ENCODE peak calls at places on chromosomes 7 and 10, in five cellular contexts. One of them, this sample, is unnamed.
A peak's percentile ranks its signal among the peaks of the same experiment; 100 is the strongest.

GRCh38 chr7:124996778-124997177 is 67.2 kb upstream of the POT1 start:
- DNase-seq in HepG2: peak; percentile 9
- DNase-seq in K562: no peak
- DNase-seq in IMR-90: no peak
- DNase-seq in H1: peak; percentile 9
- DNase-seq in this sample: peak; percentile 45

GRCh38 chr10:133309111-133309719 is 501 bp downstream of the ZNF511 start:
- DNase-seq in HepG2: peak; percentile 60
- DNase-seq in K562: peak; percentile 94
- DNase-seq in IMR-90: peak; percentile 85
- DNase-seq in H1: peak; percentile 77
- DNase-seq in this sample: peak; percentile 53

GRCh38 chr7:139598642-139599041 is 75.2 kb downstream of the CLEC2L start:
- DNase-seq in HepG2: no peak
- DNase-seq in K562: no peak
- DNase-seq in IMR-90: no peak
- DNase-seq in H1: no peak
- DNase-seq in this sample: peak; percentile 9

GRCh38 chr10:80204193-80204714 is 1.1 kb downstream of the ANXA11 start:
- DNase-seq in HepG2: peak; percentile 16
- DNase-seq in K562: no peak
- DNase-seq in IMR-90: no peak
- DNase-seq in H1: no peak
- DNase-seq in this sample: no peak

GRCh38 chr7:158350166-158350900 is 237.3 kb downstream of the PTPRN2 start:
- DNase-seq in HepG2: no peak
- DNase-seq in K562: no peak
- DNase-seq in IMR-90: no peak
- DNase-seq in H1: no peak
- DNase-seq in this sample: no peak

GRCh38 chr10:92822060-92822634 is 26.2 kb upstream of the EXOC6 start:
- DNase-seq in HepG2: peak; percentile 34
- DNase-seq in K562: peak; percentile 72
- DNase-seq in IMR-90: peak; percentile 95
- DNase-seq in H1: no peak
- DNase-seq in this sample: peak; percentile 82

GRCh38 chr7:28685291-28685659 is 272.9 kb downstream of the TRIL start:
- DNase-seq in HepG2: no peak
- DNase-seq in K562: no peak
- DNase-seq in IMR-90: no peak
- DNase-seq in H1: no peak
- DNase-seq in this sample: no peak

GRCh38 chr10:133302230-133302629 is 6.4 kb downstream of the TUBGCP2 start:
- DNase-seq in HepG2: no peak
- DNase-seq in K562: no peak
- DNase-seq in IMR-90: no peak
- DNase-seq in H1: no peak
- DNase-seq in this sample: no peak

GRCh38 chr7:133910761-133911160 is 216.4 kb upstream of the LRGUK start:
- DNase-seq in HepG2: no peak
- DNase-seq in K562: no peak
- DNase-seq in IMR-90: no peak
- DNase-seq in H1: no peak
- DNase-seq in this sample: no peak

GRCh38 chr10:28250782-28251181 is 52.1 kb downstream of the MPP7 start:
- DNase-seq in HepG2: peak; percentile 29
- DNase-seq in K562: peak; percentile 8
- DNase-seq in IMR-90: peak; percentile 51
- DNase-seq in H1: no peak
- DNase-seq in this sample: no peak

GRCh38 chr7:103446046-103446520 is at the start of gene SLC26A5:
- DNase-seq in HepG2: no peak
- DNase-seq in K562: peak; percentile 73
- DNase-seq in IMR-90: no peak
- DNase-seq in H1: no peak
- DNase-seq in this sample: no peak

GRCh38 chr7:23467731-23468720 is 2.3 kb downstream of the IGF2BP3 start:
- DNase-seq in HepG2: peak; percentile 56
- DNase-seq in K562: peak; percentile 51
- DNase-seq in IMR-90: peak; percentile 68
- DNase-seq in H1: no peak
- DNase-seq in this sample: no peak

GRCh38 chr10:12965571-12965970 is 35.9 kb downstream of the CCDC3 start:
- DNase-seq in HepG2: no peak
- DNase-seq in K562: no peak
- DNase-seq in IMR-90: peak; percentile 49
- DNase-seq in H1: no peak
- DNase-seq in this sample: no peak

GRCh38 chr7:151598045-151598444 is 78.3 kb upstream of the RHEB start:
- DNase-seq in HepG2: peak; percentile 29
- DNase-seq in K562: no peak
- DNase-seq in IMR-90: peak; percentile 93
- DNase-seq in H1: no peak
- DNase-seq in this sample: no peak

GRCh38 chr10:58742141-58742540 is 229.5 kb downstream of the BICC1 start:
- DNase-seq in HepG2: no peak
- DNase-seq in K562: no peak
- DNase-seq in IMR-90: peak; percentile 35
- DNase-seq in H1: no peak
- DNase-seq in this sample: no peak

GRCh38 chr7:98771519-98772241 is 98.1 kb downstream of the TMEM130 start:
- DNase-seq in HepG2: peak; percentile 42
- DNase-seq in K562: no peak
- DNase-seq in IMR-90: peak; percentile 78
- DNase-seq in H1: no peak
- DNase-seq in this sample: no peak

GRCh38 chr7:128446306-128446705 is 9.4 kb upstream of the HILPDA start:
- DNase-seq in HepG2: no peak
- DNase-seq in K562: no peak
- DNase-seq in IMR-90: no peak
- DNase-seq in H1: no peak
- DNase-seq in this sample: no peak

GRCh38 chr10:121873236-121873635 is 54.6 kb downstream of the ATE1 start:
- DNase-seq in HepG2: no peak
- DNase-seq in K562: no peak
- DNase-seq in IMR-90: peak; percentile 10
- DNase-seq in H1: no peak
- DNase-seq in this sample: no peak

GRCh38 chr10:18104223-18104872 is 35.9 kb upstream of the CACNB2 start:
- DNase-seq in HepG2: peak; percentile 23
- DNase-seq in K562: peak; percentile 34
- DNase-seq in IMR-90: peak; percentile 43
- DNase-seq in H1: no peak
- DNase-seq in this sample: peak; percentile 33

GRCh38 chr10:27745719-27746363 is at the start of gene MKX:
- DNase-seq in HepG2: no peak
- DNase-seq in K562: no peak
- DNase-seq in IMR-90: peak; percentile 44
- DNase-seq in H1: no peak
- DNase-seq in this sample: no peak

GRCh38 chr10:128463991-128464755 is 337.9 kb upstream of the MKI67 start:
- DNase-seq in HepG2: peak; percentile 51
- DNase-seq in K562: no peak
- DNase-seq in IMR-90: peak; percentile 63
- DNase-seq in H1: no peak
- DNase-seq in this sample: peak; percentile 66

GRCh38 chr10:17655567-17656146 is 11.7 kb downstream of the STAM start:
- DNase-seq in HepG2: peak; percentile 67
- DNase-seq in K562: peak; percentile 24
- DNase-seq in IMR-90: no peak
- DNase-seq in H1: no peak
- DNase-seq in this sample: no peak

GRCh38 chr10:108327706-108328105 is 1163.2 kb upstream of the SORCS1 start:
- DNase-seq in HepG2: no peak
- DNase-seq in K562: no peak
- DNase-seq in IMR-90: peak; percentile 1
- DNase-seq in H1: no peak
- DNase-seq in this sample: no peak

GRCh38 chr7:33804261-33804660 is 101.1 kb upstream of the BMPER start:
- DNase-seq in HepG2: no peak
- DNase-seq in K562: no peak
- DNase-seq in IMR-90: no peak
- DNase-seq in H1: no peak
- DNase-seq in this sample: no peak

GRCh38 chr10:69088801-69089501 is 1.0 kb downstream of the SRGN start:
- DNase-seq in HepG2: no peak
- DNase-seq in K562: peak; percentile 79
- DNase-seq in IMR-90: peak; percentile 52
- DNase-seq in H1: no peak
- DNase-seq in this sample: peak; percentile 42

GRCh38 chr10:102675887-102676616 is 31.8 kb downstream of the TRIM8 start:
- DNase-seq in HepG2: peak; percentile 79
- DNase-seq in K562: no peak
- DNase-seq in IMR-90: peak; percentile 98
- DNase-seq in H1: no peak
- DNase-seq in this sample: no peak

GRCh38 chr7:116097365-116098009 is 66.9 kb upstream of the TFEC start:
- DNase-seq in HepG2: peak; percentile 57
- DNase-seq in K562: peak; percentile 28
- DNase-seq in IMR-90: peak; percentile 58
- DNase-seq in H1: no peak
- DNase-seq in this sample: peak; percentile 77

GRCh38 chr7:51306761-51307160 is 9.8 kb downstream of the COBL start:
- DNase-seq in HepG2: no peak
- DNase-seq in K562: no peak
- DNase-seq in IMR-90: no peak
- DNase-seq in H1: no peak
- DNase-seq in this sample: no peak

GRCh38 chr10:74593470-74593869 is 232.9 kb upstream of the KAT6B start:
- DNase-seq in HepG2: no peak
- DNase-seq in K562: no peak
- DNase-seq in IMR-90: peak; percentile 86
- DNase-seq in H1: no peak
- DNase-seq in this sample: no peak

GRCh38 chr10:88819290-88819689 is 16.8 kb downstream of the LIPM start:
- DNase-seq in HepG2: no peak
- DNase-seq in K562: no peak
- DNase-seq in IMR-90: peak; percentile 8
- DNase-seq in H1: no peak
- DNase-seq in this sample: no peak

GRCh38 chr10:62639139-62639538 is 165.4 kb upstream of the ADO start:
- DNase-seq in HepG2: no peak
- DNase-seq in K562: no peak
- DNase-seq in IMR-90: no peak
- DNase-seq in H1: no peak
- DNase-seq in this sample: no peak

GRCh38 chr10:62636825-62637248 is 167.7 kb upstream of the ADO start:
- DNase-seq in HepG2: no peak
- DNase-seq in K562: no peak
- DNase-seq in IMR-90: peak; percentile 11
- DNase-seq in H1: no peak
- DNase-seq in this sample: no peak

GRCh38 chr10:62635127-62635526 is 169.4 kb upstream of the ADO start:
- DNase-seq in HepG2: no peak
- DNase-seq in K562: no peak
- DNase-seq in IMR-90: no peak
- DNase-seq in H1: no peak
- DNase-seq in this sample: no peak

GRCh38 chr10:62638062-62638477 is 166.4 kb upstream of the ADO start:
- DNase-seq in HepG2: no peak
- DNase-seq in K562: no peak
- DNase-seq in IMR-90: peak; percentile 19
- DNase-seq in H1: no peak
- DNase-seq in this sample: no peak

DNA sequence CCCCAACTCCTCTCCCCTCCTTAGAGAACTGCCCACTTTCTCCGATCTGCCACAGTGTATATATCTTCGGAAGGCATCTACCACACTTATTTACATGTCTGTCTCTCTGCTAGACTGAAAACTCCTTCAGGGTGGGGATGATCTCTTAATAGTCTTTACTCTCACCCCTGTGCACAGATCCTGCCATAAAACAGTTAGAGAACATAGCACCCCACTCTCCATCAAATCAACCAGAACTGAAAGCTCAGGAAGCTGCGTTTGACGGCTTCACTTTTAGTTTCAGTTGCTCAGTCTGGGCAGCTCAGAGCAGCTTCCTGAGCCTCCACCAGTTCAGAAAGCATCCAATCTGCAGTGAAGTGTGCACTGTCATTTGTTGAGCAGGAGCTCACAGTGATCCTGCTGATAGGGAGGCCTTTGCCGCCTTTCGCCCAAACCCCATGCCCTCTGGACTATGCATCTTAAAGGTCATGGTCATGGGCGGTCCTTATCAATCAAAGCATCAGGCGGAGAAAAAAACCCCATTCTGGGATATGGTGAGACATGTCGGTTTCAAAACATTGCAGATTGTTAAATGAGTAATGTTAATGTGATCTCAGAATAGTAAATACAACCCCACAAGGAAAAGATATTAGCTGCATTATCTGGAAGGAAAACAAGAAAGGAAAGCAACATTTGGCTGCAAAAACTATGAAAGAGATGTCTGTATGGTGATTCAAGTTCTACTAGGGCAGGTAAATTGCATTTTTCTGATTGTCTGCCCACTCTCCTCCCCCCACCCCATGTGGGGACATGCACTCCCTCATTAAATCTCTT is 167.1 kb upstream of the ADO start:
- DNase-seq in HepG2: peak; percentile 7
- DNase-seq in K562: no peak
- DNase-seq in IMR-90: peak; percentile 61
- DNase-seq in H1: no peak
- DNase-seq in this sample: no peak
- TF ChIP-seq MAFK in HepG2: no peak
- TF ChIP-seq MAFK in K562: no peak
- TF ChIP-seq MAFK in IMR-90: no peak
- TF ChIP-seq MAFK in H1: no peak
- TF ChIP-seq MAFK in this sample: no peak

GRCh38 chr7:5827755-5828154 is 46.3 kb upstream of the RNF216 start:
- DNase-seq in HepG2: peak; percentile 25
- DNase-seq in K562: peak; percentile 24
- DNase-seq in IMR-90: no peak
- DNase-seq in H1: no peak
- DNase-seq in this sample: peak; percentile 50
- TF ChIP-seq MAFK in HepG2: no peak
- TF ChIP-seq MAFK in K562: no peak
- TF ChIP-seq MAFK in IMR-90: no peak
- TF ChIP-seq MAFK in H1: no peak
- TF ChIP-seq MAFK in this sample: no peak

DNA sequence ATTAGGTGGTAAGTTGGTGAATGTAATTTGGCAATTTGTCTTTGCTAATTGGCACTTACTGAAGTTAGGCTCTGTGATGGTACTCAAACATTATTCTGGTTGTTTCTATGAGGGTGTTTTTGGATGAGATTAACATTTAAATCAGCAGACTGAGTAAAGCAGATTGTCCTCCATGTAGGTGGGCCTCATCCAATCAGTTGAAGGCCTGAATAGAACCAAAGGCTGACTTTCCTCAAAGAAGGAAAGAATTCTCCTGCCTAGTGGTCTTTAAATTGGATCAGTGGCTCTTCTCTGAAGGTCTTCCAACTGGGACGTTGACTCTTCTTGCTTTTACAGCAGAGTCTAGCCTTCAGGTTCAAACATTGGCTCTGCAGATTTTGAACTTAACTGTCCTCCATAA is 278.3 kb downstream of the KIF20B start:
- DNase-seq in HepG2: no peak
- DNase-seq in K562: no peak
- DNase-seq in IMR-90: no peak
- DNase-seq in H1: no peak
- DNase-seq in this sample: no peak
- TF ChIP-seq MAFK in HepG2: no peak
- TF ChIP-seq MAFK in K562: no peak
- TF ChIP-seq MAFK in IMR-90: no peak
- TF ChIP-seq MAFK in H1: no peak
- TF ChIP-seq MAFK in this sample: no peak

GRCh38 chr10:132001238-132001977 is 19.7 kb upstream of the BNIP3 start:
- DNase-seq in HepG2: peak; percentile 29
- DNase-seq in K562: peak; percentile 64
- DNase-seq in IMR-90: peak; percentile 43
- DNase-seq in H1: no peak
- DNase-seq in this sample: peak; percentile 63
- TF ChIP-seq MAFK in HepG2: no peak
- TF ChIP-seq MAFK in K562: no peak
- TF ChIP-seq MAFK in IMR-90: no peak
- TF ChIP-seq MAFK in H1: no peak
- TF ChIP-seq MAFK in this sample: no peak